ENCODE peak calls at places on chromosomes 6 and 20, in ten cellular contexts. One of them, this sample, is unnamed.

GRCh38 chr6:31091680-31092079 is 20.7 kb downstream of the C6orf15 start:
- DNase-seq in psoas muscle: no peak
- DNase-seq in foreskin fibroblast: no peak
- DNase-seq in heart left ventricle: no peak
- DNase-seq in fibroblast of the aortic adventitia: no peak
- DNase-seq in PC-9: no peak
- DNase-seq in IMR-90: no peak
- DNase-seq in HFF-Myc: no peak
- DNase-seq in right lobe of liver: no peak
- DNase-seq in epithelial cell of esophagus: no peak
- DNase-seq in this sample: no peak

GRCh38 chr6:60668428-60668827 is 1617.6 kb downstream of the KHDRBS2 start:
- DNase-seq in psoas muscle: no peak
- DNase-seq in epithelial cell of esophagus: peak
- DNase-seq in foreskin fibroblast: no peak
- DNase-seq in heart left ventricle: no peak
- DNase-seq in fibroblast of the aortic adventitia: no peak
- DNase-seq in PC-9: no peak
- DNase-seq in HFF-Myc: no peak
- DNase-seq in right lobe of liver: no peak
- DNase-seq in IMR-90: no peak
- DNase-seq in this sample: no peak

GRCh38 chr6:4049246-4049645 is 29.7 kb downstream of the FAM217A start:
- DNase-seq in epithelial cell of esophagus: no peak
- DNase-seq in fibroblast of the aortic adventitia: no peak
- DNase-seq in foreskin fibroblast: no peak
- DNase-seq in IMR-90: no peak
- DNase-seq in right lobe of liver: no peak
- DNase-seq in HFF-Myc: no peak
- DNase-seq in PC-9: no peak
- DNase-seq in heart left ventricle: no peak
- DNase-seq in psoas muscle: no peak
- DNase-seq in this sample: no peak

GRCh38 chr6:151690768-151691562 is 116.5 kb upstream of the ESR1 start:
- DNase-seq in fibroblast of the aortic adventitia: peak
- DNase-seq in HFF-Myc: no peak
- DNase-seq in right lobe of liver: no peak
- DNase-seq in foreskin fibroblast: peak
- DNase-seq in psoas muscle: no peak
- DNase-seq in heart left ventricle: no peak
- DNase-seq in IMR-90: no peak
- DNase-seq in epithelial cell of esophagus: no peak
- DNase-seq in PC-9: no peak
- DNase-seq in this sample: peak

GRCh38 chr6:81718126-81718525 is 34.4 kb downstream of the TENT5A start:
- DNase-seq in IMR-90: no peak
- DNase-seq in epithelial cell of esophagus: no peak
- DNase-seq in PC-9: no peak
- DNase-seq in psoas muscle: no peak
- DNase-seq in fibroblast of the aortic adventitia: peak
- DNase-seq in right lobe of liver: no peak
- DNase-seq in foreskin fibroblast: no peak
- DNase-seq in HFF-Myc: no peak
- DNase-seq in heart left ventricle: no peak
- DNase-seq in this sample: peak

GRCh38 chr20:61815176-61815575 is 250.5 kb downstream of the TAF4 start:
- DNase-seq in heart left ventricle: no peak
- DNase-seq in psoas muscle: no peak
- DNase-seq in IMR-90: no peak
- DNase-seq in foreskin fibroblast: no peak
- DNase-seq in PC-9: no peak
- DNase-seq in HFF-Myc: no peak
- DNase-seq in fibroblast of the aortic adventitia: no peak
- DNase-seq in epithelial cell of esophagus: no peak
- DNase-seq in right lobe of liver: peak
- DNase-seq in this sample: no peak

GRCh38 chr6:108120311-108120710 is 45.5 kb upstream of the NR2E1 start:
- DNase-seq in epithelial cell of esophagus: no peak
- DNase-seq in HFF-Myc: no peak
- DNase-seq in IMR-90: no peak
- DNase-seq in PC-9: no peak
- DNase-seq in foreskin fibroblast: no peak
- DNase-seq in fibroblast of the aortic adventitia: no peak
- DNase-seq in right lobe of liver: no peak
- DNase-seq in psoas muscle: no peak
- DNase-seq in heart left ventricle: no peak
- DNase-seq in this sample: no peak

GRCh38 chr6:166572370-166573261 is 13.9 kb downstream of the RAMACL start:
- DNase-seq in fibroblast of the aortic adventitia: peak
- DNase-seq in PC-9: no peak
- DNase-seq in HFF-Myc: no peak
- DNase-seq in foreskin fibroblast: peak
- DNase-seq in psoas muscle: no peak
- DNase-seq in epithelial cell of esophagus: peak
- DNase-seq in heart left ventricle: no peak
- DNase-seq in right lobe of liver: no peak
- DNase-seq in IMR-90: peak
- DNase-seq in this sample: peak

GRCh38 chr6:54903884-54904283 is 57.3 kb downstream of the FAM83B start:
- DNase-seq in epithelial cell of esophagus: no peak
- DNase-seq in heart left ventricle: no peak
- DNase-seq in psoas muscle: no peak
- DNase-seq in fibroblast of the aortic adventitia: no peak
- DNase-seq in foreskin fibroblast: no peak
- DNase-seq in IMR-90: peak
- DNase-seq in right lobe of liver: no peak
- DNase-seq in PC-9: no peak
- DNase-seq in HFF-Myc: no peak
- DNase-seq in this sample: no peak

GRCh38 chr20:1034420-1034799 is 32.3 kb upstream of the RSPO4 start:
- DNase-seq in right lobe of liver: no peak
- DNase-seq in psoas muscle: no peak
- DNase-seq in heart left ventricle: no peak
- DNase-seq in PC-9: no peak
- DNase-seq in foreskin fibroblast: no peak
- DNase-seq in epithelial cell of esophagus: peak
- DNase-seq in HFF-Myc: no peak
- DNase-seq in IMR-90: no peak
- DNase-seq in fibroblast of the aortic adventitia: no peak
- DNase-seq in this sample: no peak

DNA sequence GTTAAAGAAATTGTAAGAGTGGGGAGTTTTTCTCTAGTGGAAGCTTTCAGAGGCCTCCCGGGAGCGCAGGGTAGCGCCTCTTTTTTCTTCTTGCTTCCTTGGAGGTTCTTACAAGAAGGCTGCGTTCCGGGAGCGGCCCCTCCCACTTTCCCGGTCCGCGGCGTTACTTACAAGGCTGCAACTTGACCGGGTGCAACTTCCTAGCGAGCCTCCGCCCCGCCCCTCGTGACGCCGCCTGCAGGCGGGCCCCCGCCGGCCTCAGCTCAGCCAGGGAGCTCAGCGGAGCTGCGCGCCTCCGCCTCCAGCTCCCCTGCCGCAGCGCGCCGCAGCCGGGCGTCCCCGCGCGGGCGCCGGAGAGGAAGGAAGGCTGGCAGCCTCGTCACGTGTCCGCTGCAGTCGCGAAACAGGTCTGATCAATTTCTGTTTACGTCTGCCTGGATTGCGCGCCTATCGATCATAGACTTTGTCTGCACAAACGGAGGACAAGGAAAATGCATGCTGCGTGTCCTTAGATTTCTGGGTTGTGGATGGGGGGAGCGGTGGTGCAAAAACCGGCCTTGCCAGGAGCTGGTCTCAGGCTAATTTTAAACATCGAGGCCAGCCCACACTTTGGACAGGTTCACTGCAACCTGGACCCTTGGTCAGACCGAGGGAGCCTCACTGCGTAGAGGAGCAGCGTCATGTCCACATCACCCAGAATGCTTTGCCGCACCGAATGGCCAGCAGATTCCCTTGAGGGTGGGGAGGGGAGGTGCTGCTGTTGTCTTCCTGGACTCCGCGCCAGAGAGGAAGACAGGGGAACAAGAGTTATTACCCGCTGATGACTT is at the start of the genes FAM217B and PPP1R3D:
- DNase-seq in fibroblast of the aortic adventitia: peak
- DNase-seq in epithelial cell of esophagus: peak
- DNase-seq in PC-9: peak
- DNase-seq in psoas muscle: peak
- DNase-seq in foreskin fibroblast: peak
- DNase-seq in IMR-90: peak
- DNase-seq in HFF-Myc: peak
- DNase-seq in heart left ventricle: peak
- DNase-seq in right lobe of liver: peak
- DNase-seq in this sample: peak
- TF ChIP-seq CTCF in fibroblast of the aortic adventitia: no peak
- TF ChIP-seq CTCF in epithelial cell of esophagus: no peak
- TF ChIP-seq CTCF in PC-9: peak
- TF ChIP-seq CTCF in psoas muscle: peak
- TF ChIP-seq CTCF in foreskin fibroblast: no peak
- TF ChIP-seq CTCF in IMR-90: peak
- TF ChIP-seq CTCF in HFF-Myc: no peak
- TF ChIP-seq CTCF in heart left ventricle: no peak
- TF ChIP-seq CTCF in right lobe of liver: peak
- TF ChIP-seq CTCF in this sample: no peak

GRCh38 chr6:37512400-37512958 is 12.8 kb upstream of the CCDC167 start:
- DNase-seq in HFF-Myc: no peak
- DNase-seq in heart left ventricle: no peak
- DNase-seq in IMR-90: no peak
- DNase-seq in PC-9: no peak
- DNase-seq in psoas muscle: no peak
- DNase-seq in epithelial cell of esophagus: no peak
- DNase-seq in foreskin fibroblast: no peak
- DNase-seq in right lobe of liver: no peak
- DNase-seq in fibroblast of the aortic adventitia: no peak
- DNase-seq in this sample: no peak

GRCh38 chr6:37514840-37515239 is 15.1 kb upstream of the CCDC167 start:
- DNase-seq in epithelial cell of esophagus: no peak
- DNase-seq in right lobe of liver: no peak
- DNase-seq in HFF-Myc: no peak
- DNase-seq in PC-9: no peak
- DNase-seq in IMR-90: no peak
- DNase-seq in heart left ventricle: no peak
- DNase-seq in psoas muscle: no peak
- DNase-seq in foreskin fibroblast: no peak
- DNase-seq in fibroblast of the aortic adventitia: no peak
- DNase-seq in this sample: no peak

GRCh38 chr6:37514377-37514776 is 14.7 kb upstream of the CCDC167 start:
- DNase-seq in psoas muscle: no peak
- DNase-seq in epithelial cell of esophagus: peak
- DNase-seq in IMR-90: peak
- DNase-seq in HFF-Myc: no peak
- DNase-seq in right lobe of liver: no peak
- DNase-seq in foreskin fibroblast: peak
- DNase-seq in PC-9: no peak
- DNase-seq in fibroblast of the aortic adventitia: peak
- DNase-seq in heart left ventricle: no peak
- DNase-seq in this sample: no peak

GRCh38 chr6:37513155-37513554 is 13.5 kb upstream of the CCDC167 start:
- DNase-seq in IMR-90: no peak
- DNase-seq in right lobe of liver: no peak
- DNase-seq in fibroblast of the aortic adventitia: no peak
- DNase-seq in psoas muscle: no peak
- DNase-seq in heart left ventricle: no peak
- DNase-seq in HFF-Myc: no peak
- DNase-seq in PC-9: no peak
- DNase-seq in foreskin fibroblast: no peak
- DNase-seq in epithelial cell of esophagus: no peak
- DNase-seq in this sample: no peak

GRCh38 chr6:37513576-37513975 is 13.9 kb upstream of the CCDC167 start:
- DNase-seq in foreskin fibroblast: no peak
- DNase-seq in heart left ventricle: no peak
- DNase-seq in HFF-Myc: no peak
- DNase-seq in fibroblast of the aortic adventitia: no peak
- DNase-seq in IMR-90: no peak
- DNase-seq in right lobe of liver: no peak
- DNase-seq in PC-9: no peak
- DNase-seq in psoas muscle: no peak
- DNase-seq in epithelial cell of esophagus: no peak
- DNase-seq in this sample: no peak
- H3K4me3 ChIP-seq in foreskin fibroblast: no peak
- H3K4me3 ChIP-seq in heart left ventricle: no peak
- H3K4me3 ChIP-seq in HFF-Myc: no peak
- H3K4me3 ChIP-seq in fibroblast of the aortic adventitia: no peak
- H3K4me3 ChIP-seq in IMR-90: no peak
- H3K4me3 ChIP-seq in right lobe of liver: no peak
- H3K4me3 ChIP-seq in PC-9: no peak
- H3K4me3 ChIP-seq in psoas muscle: no peak
- H3K4me3 ChIP-seq in epithelial cell of esophagus: no peak
- H3K4me3 ChIP-seq in this sample: no peak

GRCh38 chr20:48921168-48921882 is at the start of gene ARFGEF2:
- DNase-seq in epithelial cell of esophagus: peak
- DNase-seq in PC-9: peak
- DNase-seq in fibroblast of the aortic adventitia: peak
- DNase-seq in HFF-Myc: peak
- DNase-seq in IMR-90: peak
- DNase-seq in foreskin fibroblast: peak
- DNase-seq in heart left ventricle: peak
- DNase-seq in right lobe of liver: peak
- DNase-seq in psoas muscle: peak
- DNase-seq in this sample: peak
- TF ChIP-seq CTCF in epithelial cell of esophagus: no peak
- TF ChIP-seq CTCF in PC-9: peak
- TF ChIP-seq CTCF in fibroblast of the aortic adventitia: no peak
- TF ChIP-seq CTCF in HFF-Myc: no peak
- TF ChIP-seq CTCF in IMR-90: peak
- TF ChIP-seq CTCF in foreskin fibroblast: no peak
- TF ChIP-seq CTCF in heart left ventricle: no peak
- TF ChIP-seq CTCF in right lobe of liver: no peak
- TF ChIP-seq CTCF in psoas muscle: no peak
- TF ChIP-seq CTCF in this sample: no peak

GRCh38 chr6:159682265-159682664 is 10.8 kb downstream of the SOD2 start:
- DNase-seq in right lobe of liver: no peak
- DNase-seq in epithelial cell of esophagus: no peak
- DNase-seq in fibroblast of the aortic adventitia: no peak
- DNase-seq in HFF-Myc: no peak
- DNase-seq in PC-9: no peak
- DNase-seq in heart left ventricle: no peak
- DNase-seq in foreskin fibroblast: no peak
- DNase-seq in IMR-90: peak
- DNase-seq in psoas muscle: no peak
- DNase-seq in this sample: no peak

GRCh38 chr6:159683722-159684304 is 9.2 kb downstream of the SOD2 start:
- DNase-seq in IMR-90: no peak
- DNase-seq in foreskin fibroblast: no peak
- DNase-seq in heart left ventricle: no peak
- DNase-seq in psoas muscle: no peak
- DNase-seq in fibroblast of the aortic adventitia: no peak
- DNase-seq in right lobe of liver: no peak
- DNase-seq in HFF-Myc: no peak
- DNase-seq in epithelial cell of esophagus: no peak
- DNase-seq in PC-9: no peak
- DNase-seq in this sample: no peak

GRCh38 chr6:159680104-159680503 is 12.9 kb downstream of the SOD2 start:
- DNase-seq in HFF-Myc: no peak
- DNase-seq in epithelial cell of esophagus: no peak
- DNase-seq in right lobe of liver: no peak
- DNase-seq in psoas muscle: no peak
- DNase-seq in PC-9: no peak
- DNase-seq in IMR-90: peak
- DNase-seq in foreskin fibroblast: no peak
- DNase-seq in heart left ventricle: no peak
- DNase-seq in fibroblast of the aortic adventitia: no peak
- DNase-seq in this sample: no peak

GRCh38 chr6:159679091-159680077 is 13.7 kb downstream of the SOD2 start:
- DNase-seq in heart left ventricle: no peak
- DNase-seq in psoas muscle: no peak
- DNase-seq in IMR-90: peak
- DNase-seq in epithelial cell of esophagus: peak
- DNase-seq in fibroblast of the aortic adventitia: peak
- DNase-seq in HFF-Myc: no peak
- DNase-seq in right lobe of liver: no peak
- DNase-seq in foreskin fibroblast: peak
- DNase-seq in PC-9: no peak
- DNase-seq in this sample: no peak

GRCh38 chr6:159681104-159681503 is 11.9 kb downstream of the SOD2 start:
- DNase-seq in PC-9: no peak
- DNase-seq in psoas muscle: no peak
- DNase-seq in right lobe of liver: no peak
- DNase-seq in heart left ventricle: no peak
- DNase-seq in IMR-90: no peak
- DNase-seq in HFF-Myc: no peak
- DNase-seq in fibroblast of the aortic adventitia: no peak
- DNase-seq in foreskin fibroblast: no peak
- DNase-seq in epithelial cell of esophagus: no peak
- DNase-seq in this sample: no peak
- H3K4me3 ChIP-seq in PC-9: no peak
- H3K4me3 ChIP-seq in psoas muscle: no peak
- H3K4me3 ChIP-seq in right lobe of liver: no peak
- H3K4me3 ChIP-seq in heart left ventricle: no peak
- H3K4me3 ChIP-seq in IMR-90: no peak
- H3K4me3 ChIP-seq in HFF-Myc: no peak
- H3K4me3 ChIP-seq in fibroblast of the aortic adventitia: no peak
- H3K4me3 ChIP-seq in foreskin fibroblast: no peak
- H3K4me3 ChIP-seq in epithelial cell of esophagus: no peak
- H3K4me3 ChIP-seq in this sample: no peak

This sample was measured in cardiac fibroblast.